ENCODE peak calls at places on chromosomes 5 and 9, in eight cellular contexts. V, G, A, N, T, X, H and C are unnamed samples.

GRCh38 chr5:83095973-83096539 is 18.7 kb downstream of the XRCC4 start:
- DNase-seq in X (no peak), H (no peak), V (peak; percentile 63), N (peak; percentile 62), A (peak; percentile 58), T (no peak), G (no peak), C (peak; percentile 79)

GRCh38 chr5:95446009-95446408 is 54.8 kb downstream of the FAM81B start:
- DNase-seq in A (no peak), G (no peak), N (no peak), T (no peak), X (no peak), V (peak; percentile 88), H (no peak), C (peak; percentile 65)

GRCh38 chr9:133658442-133659431 is 22.6 kb downstream of the DBH start:
- DNase-seq in T (no peak), X (peak; percentile 32), A (peak; percentile 72), V (peak; percentile 70), H (no peak), N (no peak), G (no peak), C (no peak)

GRCh38 chr5:150636391-150637244 is 3.8 kb upstream of the SYNPO start:
- DNase-seq in X (peak; percentile 68), A (no peak), T (peak; percentile 81), V (peak; percentile 76), N (no peak), H (peak; percentile 62), G (no peak), C (no peak)

GRCh38 chr9:124489222-124489621 is 18.0 kb downstream of the NR5A1 start:
- DNase-seq in H (no peak), G (no peak), V (no peak), N (no peak), T (no peak), X (no peak), A (no peak), C (no peak)

GRCh38 chr5:172798422-172799215 is 27.6 kb upstream of the DUSP1 start:
- DNase-seq in A (peak; percentile 59), V (peak; percentile 80), H (peak; percentile 56), G (no peak), T (peak; percentile 84), N (no peak), X (no peak), C (no peak)

GRCh38 chr5:179920175-179920574 is 12.5 kb upstream of the TBC1D9B start:
- DNase-seq in H (no peak), G (no peak), X (no peak), N (no peak), V (no peak), A (no peak), T (no peak), C (no peak)

GRCh38 chr9:86246752-86247161 is 12.7 kb downstream of the C9orf153 start:
- DNase-seq in N (no peak), X (peak; percentile 62), T (no peak), V (peak; percentile 25), G (peak; percentile 56), A (no peak), H (no peak), C (no peak)

GRCh38 chr9:97484134-97484533 is 17.3 kb upstream of the TMOD1 start:
- DNase-seq in G (no peak), A (no peak), H (no peak), N (no peak), V (no peak), T (no peak), X (no peak), C (no peak)

GRCh38 chr5:170432669-170433068 is 43.5 kb upstream of the KCNMB1 start:
- DNase-seq in T (no peak), A (no peak), X (no peak), G (no peak), V (no peak), H (no peak), N (no peak), C (no peak)

GRCh38 chr5:87151547-87151946 is 116.1 kb upstream of the RASA1 start:
- DNase-seq in G (no peak), T (no peak), A (no peak), X (no peak), V (peak; percentile 80), N (peak; percentile 45), H (no peak), C (no peak)

GRCh38 chr9:20205821-20206220 is 416.5 kb downstream of the MLLT3 start:
- DNase-seq in H (no peak), A (no peak), V (peak; percentile 5), X (no peak), G (no peak), T (no peak), N (no peak), C (no peak)

GRCh38 chr5:15285901-15286583 is 213.9 kb upstream of the FBXL7 start:
- DNase-seq in G (peak; percentile 78), X (peak; percentile 30), N (no peak), H (no peak), T (no peak), V (peak; percentile 87), A (no peak), C (no peak)

GRCh38 chr5:9507974-9508373 is 37.9 kb downstream of the SEMA5A start:
- DNase-seq in H (no peak), N (no peak), V (peak; percentile 75), T (no peak), G (no peak), X (no peak), A (no peak), C (no peak)

GRCh38 chr5:143800715-143801114 is 11.2 kb upstream of the HMHB1 start:
- DNase-seq in G (no peak), N (no peak), H (no peak), A (no peak), X (no peak), T (no peak), V (no peak), C (no peak)

GRCh38 chr5:143801251-143801650 is 10.7 kb upstream of the HMHB1 start:
- DNase-seq in X (no peak), N (no peak), T (no peak), H (no peak), G (no peak), A (no peak), V (no peak), C (no peak)

GRCh38 chr5:143791848-143792701 is 19.9 kb upstream of the HMHB1 start:
- DNase-seq in X (no peak), N (no peak), H (no peak), G (no peak), T (no peak), A (no peak), V (peak; percentile 63), C (no peak)

GRCh38 chr5:143796110-143796509 is 15.9 kb upstream of the HMHB1 start:
- DNase-seq in N (no peak), H (no peak), X (no peak), V (peak; percentile 41), A (no peak), T (no peak), G (no peak), C (no peak)

DNA sequence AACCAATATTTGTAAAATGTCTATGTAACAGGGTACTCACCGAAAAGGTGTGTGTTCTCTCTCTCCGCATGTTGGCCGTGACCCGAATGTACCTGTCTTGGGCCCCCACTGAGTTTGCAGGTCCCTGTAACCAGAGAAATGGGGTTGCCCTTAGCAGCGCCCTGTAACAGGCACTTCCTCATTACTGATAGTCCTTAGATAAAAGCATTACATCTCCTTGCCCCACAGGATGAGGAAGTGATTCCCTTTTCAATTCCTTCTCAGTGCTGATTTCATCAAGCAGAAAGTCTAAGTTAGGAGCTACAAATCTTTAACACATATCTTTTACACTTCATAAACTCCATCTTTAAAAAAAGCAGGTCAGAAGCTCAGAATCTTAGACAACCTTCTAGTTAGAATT is 15.2 kb upstream of the HMHB1 start:
- DNase-seq in V (no peak), N (no peak), X (no peak), G (no peak), H (no peak), T (no peak), A (no peak), C (no peak)
- H3K4me3 ChIP-seq in V (no peak overlapping the region), N (no peak overlapping the region), X (no peak overlapping the region), G (no peak overlapping the region), H (no peak overlapping the region), T (no peak overlapping the region), A (no peak overlapping the region), C (no peak overlapping the region)

DNA sequence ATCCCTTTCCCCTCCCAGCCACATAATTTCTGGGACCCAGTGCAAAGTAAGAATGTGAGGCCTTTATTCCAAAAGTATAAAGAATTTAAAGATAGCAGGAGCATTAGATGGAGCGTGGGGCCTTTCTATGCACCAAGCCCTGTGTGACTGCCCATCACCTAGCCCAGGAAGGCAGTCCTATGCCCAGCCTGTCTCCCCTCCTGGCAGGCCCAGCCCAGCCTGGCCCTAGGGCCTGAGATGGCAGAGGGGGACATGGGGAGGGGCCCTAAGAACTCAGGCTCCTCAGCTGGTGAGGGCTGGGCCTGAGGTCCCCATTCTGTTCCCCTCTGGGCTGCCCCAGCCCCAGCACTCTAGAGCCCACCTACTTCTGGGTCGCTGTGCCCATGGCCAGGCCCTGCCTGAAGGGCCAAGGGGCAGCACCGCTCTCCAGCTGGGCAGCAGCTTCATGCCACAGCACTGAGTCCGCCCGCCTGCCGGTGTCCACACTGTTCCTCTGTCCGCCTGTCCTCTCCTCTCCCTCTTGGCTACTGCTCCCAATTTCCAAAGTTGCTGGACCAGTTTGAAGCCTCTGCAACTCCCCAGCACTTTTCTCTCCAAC is 995 bp upstream of the SLC23A1 start:
- DNase-seq in V (no peak), H (peak; percentile 49), T (no peak), X (no peak), N (no peak), A (no peak), G (no peak), C (no peak)
- H3K27ac ChIP-seq in V (no peak overlapping the region), H (no peak overlapping the region), T (no peak overlapping the region), X (no peak overlapping the region), N (no peak overlapping the region), A (peak overlapping the region; percentile 87), G (peak overlapping the region; percentile 99), C (no peak overlapping the region)

DNA sequence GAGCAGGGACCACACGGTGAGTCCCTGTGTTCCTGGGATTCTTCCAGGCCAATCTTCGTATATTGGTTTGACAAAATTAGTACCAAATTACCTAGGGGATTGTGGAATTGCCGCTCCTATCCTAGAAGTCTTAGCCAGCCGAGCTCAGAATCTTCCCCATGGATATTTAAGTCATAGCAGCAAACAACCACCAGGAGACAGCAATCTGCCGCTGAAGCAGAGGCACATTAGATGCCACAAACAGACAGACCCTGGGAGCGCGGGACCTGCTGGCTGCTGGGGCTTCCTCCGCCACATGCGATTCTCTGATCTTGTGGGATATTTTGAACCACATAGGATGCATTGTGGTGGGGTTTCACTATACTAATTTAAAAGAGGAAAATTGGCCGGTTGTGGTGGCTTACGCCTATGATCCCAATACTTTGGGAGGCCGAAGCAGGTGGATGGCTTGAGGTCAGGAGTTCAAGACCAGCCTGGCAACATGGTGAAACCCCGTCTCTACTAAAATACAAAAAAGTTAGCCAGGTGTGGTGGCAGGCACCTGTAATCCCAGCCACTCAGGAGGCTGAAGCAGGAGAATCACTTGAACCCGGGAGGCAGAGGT is 31.7 kb upstream of the ZBTB43 start:
- DNase-seq in X (no peak), A (peak; percentile 65), V (peak; percentile 30), T (no peak), G (peak; percentile 40), N (no peak), H (peak; percentile 25), C (no peak)
- TF ChIP-seq CTCF in X (peak; percentile 15), A (peak; percentile 40), V (peak; percentile 54), T (no peak), G (peak; percentile 43), N (peak; percentile 73), H (peak; percentile 34), C (peak; percentile 48)

DNA sequence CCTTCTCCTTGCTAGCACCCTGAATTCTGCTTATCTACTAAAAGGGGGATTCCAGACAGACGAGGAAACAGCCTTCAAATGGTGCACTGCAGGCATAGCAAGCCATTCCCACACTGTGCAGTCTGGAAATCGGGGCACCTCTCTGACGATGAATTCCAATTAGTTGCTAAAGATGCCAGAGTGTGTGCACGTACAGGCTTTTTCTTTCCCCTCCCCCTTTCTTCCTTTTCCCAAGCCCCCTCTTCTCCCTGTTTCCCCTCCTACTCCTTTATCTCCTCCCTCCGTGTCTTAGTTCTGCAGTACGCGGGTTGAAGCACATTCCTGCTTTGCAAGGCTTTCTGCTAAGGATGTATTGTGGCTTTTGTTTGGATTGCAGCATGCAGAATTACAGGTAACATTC is at the start of gene GPR21:
- DNase-seq in G (no peak), N (no peak), V (peak; percentile 36), T (no peak), A (no peak), H (no peak), X (no peak), C (no peak)
- H3K4me3 ChIP-seq in G (no peak within 1 kb of the TSS), N (no peak within 1 kb of the TSS), V (no peak within 1 kb of the TSS), T (peak within 1 kb of the TSS; percentile 11), A (no peak within 1 kb of the TSS), H (peak within 1 kb of the TSS; percentile 15), X (peak within 1 kb of the TSS; percentile 27), C (no peak within 1 kb of the TSS)